ENCODE peak calls at places on chromosomes 11 and 22, in eight cellular contexts. A is cardiac fibroblast, D is breast epithelium, Z is AG04450, B is fibroblast of mammary gland, M is PC-3, S is adrenal gland, P is cardiac muscle cell. I is an unnamed sample.

GRCh38 chr22:50522208-50522805 is 3.1 kb downstream of the SCO2 start:
- DNase-seq in Z (no peak), B (no peak), P (no peak), D (no peak), M (no peak), S (no peak), A (no peak), I (no peak)

GRCh38 chr22:27022256-27022655 is 364.9 kb downstream of the MIAT start:
- DNase-seq in B (no peak), M (no peak), S (no peak), Z (no peak), A (no peak), P (no peak), D (no peak), I (no peak)

GRCh38 chr11:12133539-12134238 is 23.3 kb downstream of the MICAL2 start:
- DNase-seq in P (no peak), A (no peak), S (no peak), B (no peak), D (no peak), Z (no peak), M (no peak), I (no peak)

GRCh38 chr11:119518746-119519382 is 95.9 kb upstream of the THY1 start:
- DNase-seq in Z (peak; percentile 18), A (peak; percentile 24), M (peak; percentile 68), S (no peak), D (no peak), B (peak; percentile 60), P (peak; percentile 66), I (no peak)

GRCh38 chr11:114129699-114130659 is 70.5 kb downstream of the ZBTB16 start:
- DNase-seq in P (no peak), B (no peak), A (no peak), S (no peak), D (no peak), Z (no peak), M (no peak), I (no peak)

GRCh38 chr22:45456811-45457210 is 43.3 kb downstream of the RIBC2 start:
- DNase-seq in M (no peak), B (no peak), S (no peak), A (no peak), D (no peak), Z (no peak), P (no peak), I (no peak)

GRCh38 chr22:31637938-31638618 is 23.9 kb downstream of the PISD start:
- DNase-seq in M (no peak), A (peak; percentile 78), B (peak; percentile 51), P (peak; percentile 54), Z (no peak), D (no peak), S (peak; percentile 63), I (no peak)

GRCh38 chr22:28018461-28018927 is 99.4 kb upstream of the PITPNB start:
- DNase-seq in B (no peak), M (no peak), S (peak; percentile 46), A (no peak), Z (no peak), P (no peak), D (no peak), I (no peak)

GRCh38 chr22:23119492-23120414 is 22.0 kb downstream of the RSPH14 start:
- DNase-seq in A (no peak), B (no peak), D (no peak), P (no peak), Z (no peak), S (no peak), M (no peak), I (no peak)

GRCh38 chr22:29146101-29146560 is 59.6 kb upstream of the EMID1 start:
- DNase-seq in S (no peak), A (no peak), B (no peak), P (no peak), M (no peak), D (no peak), Z (no peak), I (no peak)

GRCh38 chr11:88357323-88358039 is 19.9 kb upstream of the CTSC start:
- DNase-seq in A (peak; percentile 83), P (peak; percentile 76), M (peak; percentile 87), B (peak; percentile 70), S (no peak), Z (no peak), D (no peak), I (no peak)

GRCh38 chr22:19880786-19881569 is 26.3 kb upstream of the GNB1L start:
- DNase-seq in M (peak; percentile 96), B (peak; percentile 81), D (peak; percentile 48), S (peak; percentile 66), Z (peak; percentile 87), P (peak; percentile 96), A (peak; percentile 98), I (peak; percentile 91)

GRCh38 chr11:126322996-126323395 is 19.1 kb downstream of the DCPS start:
- DNase-seq in P (no peak), B (no peak), M (no peak), D (no peak), A (no peak), S (no peak), Z (no peak), I (no peak)

GRCh38 chr11:6603287-6604080 is at the start of the genes ILK and RRP8:
- DNase-seq in M (peak; percentile 89), S (peak; percentile 95), D (peak; percentile 88), B (peak; percentile 86), Z (peak; percentile 66), A (peak; percentile 90), P (peak; percentile 93), I (peak; percentile 61)
- TF ChIP-seq CTCF in M (no peak), S (peak; percentile 37), D (no peak), B (peak; percentile 6), Z (peak; percentile 22), A (peak; percentile 18), P (no peak), I (no peak)

DNA sequence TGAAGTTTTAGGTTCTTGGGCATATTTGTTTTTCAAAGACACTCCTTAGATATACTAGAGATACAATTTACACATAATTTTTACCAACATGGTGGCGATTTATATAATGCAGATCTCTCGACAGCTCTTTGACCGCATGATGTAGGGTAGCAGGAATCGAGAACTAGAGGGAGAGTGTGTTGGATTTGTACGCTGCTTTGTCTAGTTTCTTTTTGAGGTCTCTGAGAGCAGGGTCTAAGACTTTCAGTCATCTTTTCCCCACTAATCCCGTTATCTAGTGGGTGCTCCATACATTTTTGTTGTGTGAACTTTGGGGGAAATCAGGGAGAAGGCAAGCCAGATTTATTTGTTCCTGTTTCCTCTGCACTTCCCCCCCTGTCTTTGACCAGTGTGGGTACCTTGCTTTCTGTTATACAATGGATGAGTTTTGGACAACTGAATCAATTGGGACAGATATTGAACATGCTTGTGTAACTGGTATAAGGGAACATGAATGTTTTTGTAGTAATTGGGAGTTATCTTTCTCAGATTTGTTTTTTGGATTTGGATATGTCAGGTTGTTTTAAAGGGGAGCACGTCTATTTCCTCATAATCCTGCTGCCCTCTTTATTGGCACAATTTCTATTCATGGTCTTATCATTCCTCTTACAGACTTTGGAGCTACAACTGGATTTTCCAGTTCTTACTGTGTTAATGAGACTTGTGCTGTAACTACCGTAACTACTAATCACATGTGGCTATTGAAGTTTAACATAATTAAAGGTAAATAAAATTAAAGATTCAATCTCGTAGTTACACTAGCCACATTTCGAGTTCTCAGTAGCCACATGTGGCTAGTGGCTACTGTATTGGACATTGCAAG is 1.7 kb downstream of the FDX1 start:
- DNase-seq in M (peak; percentile 48), D (no peak), Z (no peak), B (no peak), P (peak; percentile 30), S (no peak), A (peak; percentile 26), I (no peak)
- H3K4me3 ChIP-seq in M (peak overlapping the region; percentile 78), D (peak overlapping the region; percentile 94), Z (peak overlapping the region; percentile 95), B (peak overlapping the region; percentile 97), P (peak overlapping the region; percentile 70), S (peak overlapping the region; percentile 94), A (peak overlapping the region; percentile 65), I (peak overlapping the region; percentile 88)

DNA sequence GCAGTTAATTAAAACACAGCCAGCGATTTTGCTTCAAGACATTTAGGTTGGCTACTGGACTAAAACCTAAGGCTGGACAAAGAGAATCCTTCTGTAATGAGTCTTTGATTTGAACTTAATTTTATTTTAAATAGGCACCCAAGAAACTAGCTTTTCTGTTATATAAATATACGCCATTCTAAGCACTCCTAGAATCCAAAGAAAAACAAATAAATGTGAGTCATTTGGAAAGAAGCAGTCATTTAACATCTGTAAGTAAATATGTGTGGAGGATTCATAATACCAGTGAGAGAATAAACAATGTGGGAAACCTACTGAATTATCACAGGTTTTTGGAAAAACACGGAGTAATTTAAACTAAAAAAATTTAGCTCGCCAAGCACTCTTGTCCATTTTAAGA is 1.2 kb upstream of the TECTA start:
- DNase-seq in A (peak; percentile 9), Z (peak; percentile 10), M (peak; percentile 68), P (no peak), S (no peak), D (no peak), B (peak; percentile 13), I (no peak)
- TF ChIP-seq CTCF in A (no peak), Z (no peak), M (no peak), P (no peak), S (no peak), D (no peak), B (no peak), I (no peak)

GRCh38 chr22:39524089-39524752 is 3.9 kb downstream of the ATF4 start:
- DNase-seq in B (no peak), D (no peak), Z (no peak), M (no peak), A (no peak), P (no peak), S (no peak), I (no peak)

GRCh38 chr22:39522567-39523300 is 2.4 kb downstream of the ATF4 start:
- DNase-seq in M (peak; percentile 50), B (peak; percentile 75), P (peak; percentile 72), S (peak; percentile 73), D (no peak), A (peak; percentile 71), Z (no peak), I (no peak)

GRCh38 chr22:39525658-39525975 is 5.3 kb downstream of the ATF4 start:
- DNase-seq in S (no peak), A (no peak), P (no peak), M (no peak), Z (no peak), B (no peak), D (no peak), I (no peak)

GRCh38 chr22:39526736-39527171 is 5.8 kb downstream of the RPS19BP1 start:
- DNase-seq in Z (no peak), B (no peak), P (no peak), S (no peak), M (no peak), D (no peak), A (no peak), I (no peak)

DNA sequence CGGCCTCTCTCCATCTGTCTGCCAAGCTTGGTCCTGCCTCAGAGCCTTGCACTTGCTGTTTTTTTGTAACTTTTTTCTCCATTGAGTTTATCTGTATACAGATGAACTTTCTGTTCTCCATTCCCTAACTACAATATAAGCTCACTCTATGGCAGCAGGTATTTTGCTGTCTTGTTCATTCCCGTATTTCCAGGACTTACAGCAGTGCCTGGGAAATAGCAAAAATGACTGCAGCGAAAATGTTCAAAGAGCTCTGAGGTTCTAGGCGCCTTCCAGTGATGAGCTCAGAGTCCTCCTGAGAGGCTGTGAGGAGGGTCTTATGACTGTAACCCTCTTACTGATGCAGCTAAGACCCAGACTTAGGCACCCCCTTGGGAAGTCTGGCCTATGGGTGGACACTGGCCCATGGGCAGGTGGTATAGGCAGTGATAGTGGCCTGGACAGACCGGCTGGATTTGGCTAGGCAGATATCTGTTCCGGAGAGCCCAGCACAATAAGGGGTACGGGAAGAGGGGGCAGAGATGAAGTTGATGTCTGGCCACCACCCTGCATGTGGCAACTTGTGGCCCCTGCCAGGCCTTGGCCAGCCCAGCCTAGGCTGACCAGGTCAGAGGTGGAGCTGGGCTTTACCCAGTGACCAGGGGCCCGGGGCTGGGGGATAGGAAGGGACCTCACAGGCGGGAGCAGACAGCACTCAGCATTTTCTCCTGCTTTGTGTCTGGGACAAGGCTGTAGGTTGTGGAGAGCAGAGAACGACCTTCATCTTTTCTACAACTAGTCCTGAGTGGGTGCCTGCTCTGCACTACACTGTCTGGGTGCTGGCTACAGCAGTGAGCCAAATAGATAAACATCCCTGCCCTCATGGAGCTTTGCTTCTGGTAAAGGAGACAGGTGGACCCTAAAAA is 4.6 kb downstream of the ATF4 start:
- DNase-seq in B (no peak), S (no peak), D (no peak), A (no peak), M (no peak), P (no peak), Z (no peak), I (no peak)
- H3K4me3 ChIP-seq in B (no peak overlapping the region), S (no peak overlapping the region), D (peak overlapping the region; percentile 28), A (no peak overlapping the region), M (no peak overlapping the region), P (no peak overlapping the region), Z (no peak overlapping the region), I (no peak overlapping the region)